ENCODE peak calls at places on chromosomes 16 and 17, in six cellular contexts. W is fibroblast of pulmonary artery; Y is IMR-90; I is KBM-7; M is EL; O is stimulated activated CD8-positive, alpha-beta memory T cell treated with anti-CD3 and anti-CD28 coated beads, Interleukin-7, amount 100 ng/mL, for 1 hour. R is an unnamed sample.

GRCh38 chr17:60415146-60415545 is 7.1 kb upstream of the CHCT1 start:
- DNase-seq in W (no peak), Y (no peak), I (no peak), M (no peak), O (no peak), R (no peak)

GRCh38 chr17:64028874-64029464 is 8.5 kb upstream of the ICAM2 start:
- DNase-seq in W (peak), Y (peak), I (peak), M (peak), O (peak), R (peak)

GRCh38 chr16:89363621-89364393 is 126.6 kb downstream of the ANKRD11 start:
- DNase-seq in W (peak), Y (peak), I (peak), M (peak), O (no peak), R (peak)

GRCh38 chr16:60214321-60214720 is 1480.2 kb upstream of the GOT2 start:
- DNase-seq in W (no peak), Y (no peak), I (no peak), M (no peak), O (no peak), R (no peak)

GRCh38 chr17:66652840-66653507 is 181.9 kb upstream of the CACNG5 start:
- DNase-seq in W (peak), Y (peak), I (no peak), M (peak), O (no peak), R (peak)

GRCh38 chr17:1177099-1177996 is 2.4 kb downstream of the ABR start:
- DNase-seq in W (peak), Y (peak), I (no peak), M (peak), O (no peak), R (peak)

GRCh38 chr16:67425581-67425980 is 5.3 kb upstream of the HSD11B2 start:
- DNase-seq in W (no peak), Y (no peak), I (no peak), M (no peak), O (no peak), R (no peak)

GRCh38 chr16:69701452-69701851 is 24.9 kb downstream of the NQO1 start:
- DNase-seq in W (no peak), Y (no peak), I (no peak), M (no peak), O (no peak), R (no peak)

GRCh38 chr16:75559564-75560372 is 3.7 kb upstream of the TMEM231 start:
- DNase-seq in W (peak), Y (peak), I (peak), M (peak), O (no peak), R (no peak)

GRCh38 chr16:27245276-27246231 is 23.0 kb downstream of the NSMCE1 start:
- DNase-seq in W (peak), Y (peak), I (no peak), M (peak), O (no peak), R (peak)

GRCh38 chr17:78317817-78318400 is 42.0 kb downstream of the SOCS3 start:
- DNase-seq in W (no peak), Y (no peak), I (no peak), M (no peak), O (no peak), R (no peak)

GRCh38 chr17:10699861-10700260 is 2.5 kb downstream of the ADPRM start:
- DNase-seq in W (peak), Y (no peak), I (peak), M (peak), O (no peak), R (peak)

GRCh38 chr17:15349119-15349518 is 7.7 kb upstream of the TEKT3 start:
- DNase-seq in W (no peak), Y (no peak), I (no peak), M (no peak), O (no peak), R (no peak)

GRCh38 chr16:13390093-13390985 is 488.9 kb downstream of the SHISA9 start:
- DNase-seq in W (no peak), Y (no peak), I (no peak), M (no peak), O (no peak), R (no peak)

GRCh38 chr16:49859139-49859947 is 3.4 kb upstream of the ZNF423 start:
- DNase-seq in W (peak), Y (no peak), I (no peak), M (peak), O (no peak), R (peak)

GRCh38 chr17:5706835-5707234 is 122.5 kb upstream of the NLRP1 start:
- DNase-seq in W (peak), Y (peak), I (peak), M (peak), O (peak), R (peak)